ENCODE peak calls at places on chromosome 22, in four cellular contexts. One of them, this sample, is unnamed.

GRCh38 chr22:21728270-21728669 is 7.3 kb downstream of the YPEL1 start:
- DNase-seq in iris pigment epithelial cell: no peak
- DNase-seq in MV-4-11: no peak
- DNase-seq in putamen: no peak
- DNase-seq in this sample: no peak

GRCh38 chr22:19527861-19528417 is 3.7 kb upstream of the CLDN5 start:
- DNase-seq in iris pigment epithelial cell: peak
- DNase-seq in MV-4-11: peak
- DNase-seq in putamen: no peak
- DNase-seq in this sample: no peak

GRCh38 chr22:43154887-43155536 is 3.7 kb downstream of the TSPO start:
- DNase-seq in iris pigment epithelial cell: no peak
- DNase-seq in MV-4-11: peak
- DNase-seq in putamen: no peak
- DNase-seq in this sample: no peak

GRCh38 chr22:49825944-49826602 is 1.6 kb downstream of the BRD1 start:
- DNase-seq in iris pigment epithelial cell: peak
- DNase-seq in MV-4-11: no peak
- DNase-seq in putamen: no peak
- DNase-seq in this sample: no peak

GRCh38 chr22:25747245-25747944 is 5.4 kb downstream of the MYO18B start:
- DNase-seq in iris pigment epithelial cell: peak
- DNase-seq in MV-4-11: no peak
- DNase-seq in putamen: no peak
- DNase-seq in this sample: no peak

GRCh38 chr22:20873215-20873614 is 14.4 kb downstream of the SNAP29 start:
- DNase-seq in iris pigment epithelial cell: no peak
- DNase-seq in MV-4-11: no peak
- DNase-seq in putamen: no peak
- DNase-seq in this sample: no peak

GRCh38 chr22:49903322-49904039 is 14.8 kb downstream of the ALG12 start:
- DNase-seq in iris pigment epithelial cell: no peak
- DNase-seq in MV-4-11: no peak
- DNase-seq in putamen: no peak
- DNase-seq in this sample: no peak

GRCh38 chr22:31212783-31213626 is 907 bp downstream of the LIMK2 start:
- DNase-seq in iris pigment epithelial cell: no peak
- DNase-seq in MV-4-11: peak
- DNase-seq in putamen: no peak
- DNase-seq in this sample: no peak

GRCh38 chr22:49308300-49308699 is 519.4 kb downstream of the BRD1 start:
- DNase-seq in iris pigment epithelial cell: no peak
- DNase-seq in MV-4-11: no peak
- DNase-seq in putamen: no peak
- DNase-seq in this sample: no peak

GRCh38 chr22:31537019-31537535 is 40.7 kb downstream of the SFI1 start:
- DNase-seq in iris pigment epithelial cell: no peak
- DNase-seq in MV-4-11: no peak
- DNase-seq in putamen: no peak
- DNase-seq in this sample: no peak

GRCh38 chr22:49996532-49997220 is 15.9 kb downstream of the IL17REL start:
- DNase-seq in iris pigment epithelial cell: no peak
- DNase-seq in MV-4-11: no peak
- DNase-seq in putamen: no peak
- DNase-seq in this sample: no peak

GRCh38 chr22:47030881-47031627 is 268.6 kb downstream of the TBC1D22A start:
- DNase-seq in iris pigment epithelial cell: no peak
- DNase-seq in MV-4-11: peak
- DNase-seq in putamen: no peak
- DNase-seq in this sample: no peak